ENCODE peak calls at places on chromosomes 7 and 10, in nine cellular contexts. One of them, this sample, is unnamed. For H3K4me1, the result is how much of the 10 kb centered on the place peaks cover.

GRCh38 chr10:3909339-3909738 is 124.3 kb upstream of the KLF6 start:
- DNase-seq in pancreas: no peak
- DNase-seq in transverse colon: no peak
- DNase-seq in esophagus squamous epithelium: no peak
- DNase-seq in left ventricle myocardium inferior: no peak
- DNase-seq in fibroblast of lung: no peak
- DNase-seq in HepG2: no peak
- DNase-seq in tibial artery: no peak
- DNase-seq in GM12878: no peak
- DNase-seq in this sample: no peak

GRCh38 chr7:38409524-38409923 is 136.1 kb upstream of the TARP start:
- DNase-seq in pancreas: no peak
- DNase-seq in transverse colon: no peak
- DNase-seq in esophagus squamous epithelium: no peak
- DNase-seq in left ventricle myocardium inferior: no peak
- DNase-seq in fibroblast of lung: no peak
- DNase-seq in HepG2: no peak
- DNase-seq in tibial artery: no peak
- DNase-seq in GM12878: no peak
- DNase-seq in this sample: no peak

GRCh38 chr7:148124477-148124876 is 466.1 kb upstream of the C7orf33 start:
- DNase-seq in pancreas: no peak
- DNase-seq in transverse colon: no peak
- DNase-seq in esophagus squamous epithelium: no peak
- DNase-seq in left ventricle myocardium inferior: no peak
- DNase-seq in fibroblast of lung: no peak
- DNase-seq in HepG2: no peak
- DNase-seq in tibial artery: no peak
- DNase-seq in GM12878: no peak
- DNase-seq in this sample: no peak

GRCh38 chr7:51144178-51144577 is 172.4 kb downstream of the COBL start:
- DNase-seq in pancreas: no peak
- DNase-seq in transverse colon: peak
- DNase-seq in esophagus squamous epithelium: no peak
- DNase-seq in left ventricle myocardium inferior: no peak
- DNase-seq in fibroblast of lung: no peak
- DNase-seq in HepG2: no peak
- DNase-seq in tibial artery: no peak
- DNase-seq in GM12878: no peak
- DNase-seq in this sample: no peak

GRCh38 chr7:1802899-1803298 is 132.8 kb downstream of the ELFN1 start:
- DNase-seq in pancreas: no peak
- DNase-seq in transverse colon: no peak
- DNase-seq in esophagus squamous epithelium: no peak
- DNase-seq in left ventricle myocardium inferior: no peak
- DNase-seq in fibroblast of lung: no peak
- DNase-seq in HepG2: no peak
- DNase-seq in tibial artery: no peak
- DNase-seq in GM12878: no peak
- DNase-seq in this sample: no peak

GRCh38 chr7:99224263-99224947 is 16.5 kb upstream of the KPNA7 start:
- DNase-seq in pancreas: peak
- DNase-seq in transverse colon: peak
- DNase-seq in esophagus squamous epithelium: no peak
- DNase-seq in left ventricle myocardium inferior: no peak
- DNase-seq in fibroblast of lung: peak
- DNase-seq in HepG2: peak
- DNase-seq in tibial artery: peak
- DNase-seq in GM12878: peak
- DNase-seq in this sample: no peak

GRCh38 chr7:40799-41750 is 151.3 kb upstream of the FAM20C start:
- DNase-seq in pancreas: no peak
- DNase-seq in transverse colon: peak
- DNase-seq in esophagus squamous epithelium: no peak
- DNase-seq in left ventricle myocardium inferior: no peak
- DNase-seq in fibroblast of lung: no peak
- DNase-seq in HepG2: no peak
- DNase-seq in tibial artery: no peak
- DNase-seq in GM12878: no peak
- DNase-seq in this sample: peak

GRCh38 chr10:73597346-73597745 is 6.2 kb upstream of the USP54 start:
- DNase-seq in pancreas: no peak
- DNase-seq in transverse colon: no peak
- DNase-seq in esophagus squamous epithelium: no peak
- DNase-seq in left ventricle myocardium inferior: no peak
- DNase-seq in fibroblast of lung: peak
- DNase-seq in HepG2: no peak
- DNase-seq in tibial artery: no peak
- DNase-seq in GM12878: no peak
- DNase-seq in this sample: no peak

GRCh38 chr7:102140952-102141370 is 145.7 kb upstream of the SH2B2 start:
- DNase-seq in pancreas: peak
- DNase-seq in transverse colon: peak
- DNase-seq in esophagus squamous epithelium: no peak
- DNase-seq in left ventricle myocardium inferior: no peak
- DNase-seq in fibroblast of lung: no peak
- DNase-seq in HepG2: no peak
- DNase-seq in tibial artery: peak
- DNase-seq in GM12878: peak
- DNase-seq in this sample: no peak

GRCh38 chr10:16440396-16441105 is 3.7 kb downstream of the PTER start:
- DNase-seq in pancreas: peak
- DNase-seq in transverse colon: no peak
- DNase-seq in esophagus squamous epithelium: no peak
- DNase-seq in left ventricle myocardium inferior: no peak
- DNase-seq in fibroblast of lung: no peak
- DNase-seq in HepG2: no peak
- DNase-seq in tibial artery: no peak
- DNase-seq in GM12878: no peak
- DNase-seq in this sample: no peak

GRCh38 chr10:16437540-16437894 is 707 bp downstream of the PTER start:
- DNase-seq in pancreas: no peak
- DNase-seq in transverse colon: no peak
- DNase-seq in esophagus squamous epithelium: no peak
- DNase-seq in left ventricle myocardium inferior: no peak
- DNase-seq in fibroblast of lung: no peak
- DNase-seq in HepG2: peak
- DNase-seq in tibial artery: no peak
- DNase-seq in GM12878: no peak
- DNase-seq in this sample: no peak

GRCh38 chr10:16442914-16443313 is 6.1 kb downstream of the PTER start:
- DNase-seq in pancreas: no peak
- DNase-seq in transverse colon: no peak
- DNase-seq in esophagus squamous epithelium: no peak
- DNase-seq in left ventricle myocardium inferior: no peak
- DNase-seq in fibroblast of lung: no peak
- DNase-seq in HepG2: no peak
- DNase-seq in tibial artery: no peak
- DNase-seq in GM12878: no peak
- DNase-seq in this sample: no peak

GRCh38 chr10:16439294-16439693 is 2.5 kb downstream of the PTER start:
- DNase-seq in pancreas: no peak
- DNase-seq in transverse colon: no peak
- DNase-seq in esophagus squamous epithelium: no peak
- DNase-seq in left ventricle myocardium inferior: no peak
- DNase-seq in fibroblast of lung: peak
- DNase-seq in HepG2: no peak
- DNase-seq in tibial artery: no peak
- DNase-seq in GM12878: no peak
- DNase-seq in this sample: no peak

DNA sequence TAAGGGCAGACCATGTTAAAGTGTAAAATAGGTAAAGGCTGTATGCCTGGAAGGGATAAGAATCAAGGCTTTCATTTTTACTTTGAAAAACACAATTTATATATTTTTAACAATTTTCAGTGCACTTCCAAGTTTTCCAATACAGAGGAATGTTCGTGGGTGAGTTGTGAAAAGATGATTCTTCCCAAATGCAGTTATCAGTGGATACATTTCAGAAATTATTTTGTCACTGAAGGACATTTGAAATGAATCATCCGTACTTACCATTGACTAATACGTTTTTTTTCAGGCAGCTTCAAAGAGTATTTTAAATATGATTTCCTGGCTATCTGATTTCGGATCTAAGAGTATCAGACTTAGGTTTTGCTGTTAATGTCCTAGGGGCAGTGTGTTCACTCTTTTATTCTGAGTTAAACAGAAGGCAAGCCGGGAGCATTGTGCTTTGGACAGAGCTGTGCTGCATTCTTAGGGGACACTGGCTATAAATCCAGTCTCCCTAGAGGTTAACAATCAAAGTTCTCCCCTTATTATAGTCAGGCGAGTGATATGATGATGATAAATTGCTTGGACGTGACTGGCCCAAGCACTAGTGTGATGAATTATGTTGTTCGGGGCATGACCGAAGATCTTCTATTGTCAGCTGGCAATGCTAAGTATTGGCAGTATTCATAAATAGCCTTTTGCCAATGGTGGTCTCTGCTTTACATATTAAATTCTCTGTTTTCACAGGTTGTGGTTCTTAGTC is 4.5 kb downstream of the PTER start:
- DNase-seq in pancreas: no peak
- DNase-seq in transverse colon: no peak
- DNase-seq in esophagus squamous epithelium: no peak
- DNase-seq in left ventricle myocardium inferior: no peak
- DNase-seq in fibroblast of lung: no peak
- DNase-seq in HepG2: no peak
- DNase-seq in tibial artery: no peak
- DNase-seq in GM12878: no peak
- DNase-seq in this sample: no peak
- H3K4me1 ChIP-seq in pancreas: under half
- H3K4me1 ChIP-seq in transverse colon: under half
- H3K4me1 ChIP-seq in esophagus squamous epithelium: under half
- H3K4me1 ChIP-seq in left ventricle myocardium inferior: half or more
- H3K4me1 ChIP-seq in fibroblast of lung: under half
- H3K4me1 ChIP-seq in HepG2: under half
- H3K4me1 ChIP-seq in tibial artery: under half
- H3K4me1 ChIP-seq in GM12878: under half
- H3K4me1 ChIP-seq in this sample: under half

GRCh38 chr10:86944907-86945306 is 12.5 kb downstream of the MMRN2 start:
- DNase-seq in pancreas: no peak
- DNase-seq in transverse colon: no peak
- DNase-seq in esophagus squamous epithelium: no peak
- DNase-seq in left ventricle myocardium inferior: no peak
- DNase-seq in fibroblast of lung: no peak
- DNase-seq in HepG2: no peak
- DNase-seq in tibial artery: peak
- DNase-seq in GM12878: no peak
- DNase-seq in this sample: no peak

GRCh38 chr10:86946215-86947170 is 10.9 kb downstream of the MMRN2 start:
- DNase-seq in pancreas: no peak
- DNase-seq in transverse colon: peak
- DNase-seq in esophagus squamous epithelium: no peak
- DNase-seq in left ventricle myocardium inferior: peak
- DNase-seq in fibroblast of lung: no peak
- DNase-seq in HepG2: no peak
- DNase-seq in tibial artery: peak
- DNase-seq in GM12878: no peak
- DNase-seq in this sample: peak

GRCh38 chr10:86944471-86944870 is 12.9 kb downstream of the MMRN2 start:
- DNase-seq in pancreas: no peak
- DNase-seq in transverse colon: no peak
- DNase-seq in esophagus squamous epithelium: no peak
- DNase-seq in left ventricle myocardium inferior: no peak
- DNase-seq in fibroblast of lung: peak
- DNase-seq in HepG2: no peak
- DNase-seq in tibial artery: no peak
- DNase-seq in GM12878: no peak
- DNase-seq in this sample: no peak

GRCh38 chr10:86944031-86944419 is 13.4 kb downstream of the MMRN2 start:
- DNase-seq in pancreas: no peak
- DNase-seq in transverse colon: no peak
- DNase-seq in esophagus squamous epithelium: no peak
- DNase-seq in left ventricle myocardium inferior: no peak
- DNase-seq in fibroblast of lung: no peak
- DNase-seq in HepG2: no peak
- DNase-seq in tibial artery: peak
- DNase-seq in GM12878: no peak
- DNase-seq in this sample: no peak

DNA sequence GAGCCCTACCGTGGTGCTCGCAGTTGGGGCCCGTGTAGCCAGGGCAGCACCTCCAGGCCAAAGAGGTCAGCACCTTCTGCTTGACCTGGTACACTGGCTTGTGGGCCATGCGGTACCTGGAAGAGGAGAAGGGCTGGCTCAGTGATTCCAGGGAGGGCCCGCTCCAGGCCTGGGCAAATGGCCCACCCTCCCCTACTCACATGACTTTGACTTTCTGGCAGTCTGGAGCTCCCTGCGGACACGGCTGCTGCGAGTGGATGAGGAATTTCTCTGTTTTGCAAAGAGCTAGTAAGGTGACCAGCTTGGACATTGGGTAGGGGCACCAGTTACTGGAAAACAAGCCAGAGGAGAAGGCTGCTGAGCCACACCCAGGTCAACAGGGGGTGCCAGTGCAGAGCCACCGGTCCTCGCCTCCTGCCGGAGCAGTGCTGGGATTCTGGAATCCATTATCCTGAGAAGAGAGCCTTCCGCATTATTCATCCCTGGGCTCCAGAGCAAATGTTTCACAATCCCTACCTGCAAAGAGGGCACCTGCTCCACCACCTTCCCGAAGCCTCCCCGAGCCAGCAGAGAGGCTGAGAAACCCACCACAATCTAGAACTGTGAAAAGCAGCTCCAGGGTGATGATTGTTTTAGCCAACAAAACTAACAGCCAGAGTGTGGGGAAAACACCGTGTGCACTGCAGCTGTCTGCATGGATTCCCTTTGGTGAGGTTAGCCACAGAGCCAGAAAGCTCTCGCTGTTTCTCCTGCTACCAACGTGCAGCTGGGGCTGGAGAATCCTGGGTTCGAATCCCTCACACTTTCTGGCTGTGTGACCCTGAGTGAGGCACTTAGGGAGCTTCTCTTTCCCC is 11.8 kb downstream of the MMRN2 start:
- DNase-seq in pancreas: no peak
- DNase-seq in transverse colon: no peak
- DNase-seq in esophagus squamous epithelium: no peak
- DNase-seq in left ventricle myocardium inferior: peak
- DNase-seq in fibroblast of lung: no peak
- DNase-seq in HepG2: peak
- DNase-seq in tibial artery: peak
- DNase-seq in GM12878: no peak
- DNase-seq in this sample: peak
- TF ChIP-seq CTCF in pancreas: no peak
- TF ChIP-seq CTCF in transverse colon: no peak
- TF ChIP-seq CTCF in esophagus squamous epithelium: peak
- TF ChIP-seq CTCF in left ventricle myocardium inferior: peak
- TF ChIP-seq CTCF in fibroblast of lung: peak
- TF ChIP-seq CTCF in HepG2: peak
- TF ChIP-seq CTCF in tibial artery: peak
- TF ChIP-seq CTCF in GM12878: no peak
- TF ChIP-seq CTCF in this sample: no peak

GRCh38 chr7:111640416-111640815 is 78.1 kb upstream of the IMMP2L start:
- DNase-seq in pancreas: no peak
- DNase-seq in transverse colon: no peak
- DNase-seq in esophagus squamous epithelium: no peak
- DNase-seq in left ventricle myocardium inferior: no peak
- DNase-seq in fibroblast of lung: no peak
- DNase-seq in HepG2: no peak
- DNase-seq in tibial artery: no peak
- DNase-seq in GM12878: no peak
- DNase-seq in this sample: no peak
- H3K27ac ChIP-seq in pancreas: no peak
- H3K27ac ChIP-seq in transverse colon: no peak
- H3K27ac ChIP-seq in esophagus squamous epithelium: no peak
- H3K27ac ChIP-seq in left ventricle myocardium inferior: no peak
- H3K27ac ChIP-seq in fibroblast of lung: no peak
- H3K27ac ChIP-seq in HepG2: no peak
- H3K27ac ChIP-seq in tibial artery: no peak
- H3K27ac ChIP-seq in GM12878: no peak
- H3K27ac ChIP-seq in this sample: no peak

GRCh38 chr7:46349490-46349889 is 428.4 kb upstream of the IGFBP3 start:
- DNase-seq in pancreas: no peak
- DNase-seq in transverse colon: no peak
- DNase-seq in esophagus squamous epithelium: no peak
- DNase-seq in left ventricle myocardium inferior: no peak
- DNase-seq in fibroblast of lung: no peak
- DNase-seq in HepG2: no peak
- DNase-seq in tibial artery: no peak
- DNase-seq in GM12878: no peak
- DNase-seq in this sample: no peak
- H3K4me1 ChIP-seq in pancreas: under half
- H3K4me1 ChIP-seq in transverse colon: under half
- H3K4me1 ChIP-seq in esophagus squamous epithelium: under half
- H3K4me1 ChIP-seq in left ventricle myocardium inferior: under half
- H3K4me1 ChIP-seq in fibroblast of lung: under half
- H3K4me1 ChIP-seq in HepG2: under half
- H3K4me1 ChIP-seq in tibial artery: under half
- H3K4me1 ChIP-seq in GM12878: under half
- H3K4me1 ChIP-seq in this sample: under half

This sample was measured in psoas muscle.